ENCODE peak calls at places on chromosomes 13 and 19, in seven cellular contexts. N is NCI-H748 treated with DMSO at 0.1 percent for 48 hours; Z is left ventricle myocardium inferior; P is Jurkat, Clone E6-1; U is T follicular helper cell; O is HS-5; E is HCEC 1CT. T is an unnamed sample.

GRCh38 chr19:49064029-49064629 is 489 bp downstream of the NTF4 start:
- DNase-seq in O (no peak), N (no peak), E (no peak), P (no peak), Z (no peak), U (no peak), T (no peak)

GRCh38 chr13:74061939-74062595 is 72.1 kb downstream of the KLF12 start:
- DNase-seq in P (peak), O (no peak), E (peak), N (no peak), Z (no peak), U (no peak), T (no peak)

GRCh38 chr13:79423801-79424642 is 18.0 kb upstream of the RBM26 start:
- DNase-seq in N (peak), E (peak), O (no peak), P (peak), U (no peak), Z (no peak), T (no peak)

GRCh38 chr13:113405481-113406300 is 41.8 kb upstream of the GRTP1 start:
- DNase-seq in U (no peak), P (no peak), Z (no peak), N (no peak), E (no peak), O (no peak), T (no peak)

GRCh38 chr13:36872621-36873020 is 47.4 kb downstream of the SMAD9 start:
- DNase-seq in Z (no peak), E (no peak), U (no peak), N (no peak), P (no peak), O (no peak), T (no peak)

GRCh38 chr13:75170321-75170720 is 311.6 kb downstream of the TBC1D4 start:
- DNase-seq in O (no peak), P (no peak), E (no peak), U (no peak), Z (no peak), N (no peak), T (no peak)

GRCh38 chr19:35736913-35737886 is 5.1 kb downstream of the IGFLR1 start:
- DNase-seq in U (no peak), N (no peak), E (no peak), Z (no peak), O (no peak), P (no peak), T (no peak)

GRCh38 chr19:51546650-51547396 is 15.4 kb upstream of the SIGLEC6 start:
- DNase-seq in U (no peak), N (no peak), O (no peak), E (no peak), Z (no peak), P (peak), T (no peak)

GRCh38 chr13:31913459-31913858 is 118.1 kb upstream of the FRY start:
- DNase-seq in P (no peak), O (no peak), Z (no peak), E (peak), N (no peak), U (no peak), T (no peak)

GRCh38 chr13:41186481-41186880 is 7.9 kb downstream of the KBTBD7 start:
- DNase-seq in N (no peak), E (no peak), U (no peak), P (no peak), Z (no peak), O (no peak), T (no peak)

GRCh38 chr13:112065521-112065866 is 1.5 kb upstream of the SOX1 start:
- DNase-seq in Z (no peak), U (no peak), P (peak), E (no peak), N (peak), O (no peak), T (no peak)

GRCh38 chr19:8311461-8312260 is 3.5 kb upstream of the CD320 start:
- DNase-seq in Z (peak), E (no peak), O (no peak), N (no peak), U (no peak), P (no peak), T (no peak)

GRCh38 chr19:10009269-10009665 is 1.0 kb downstream of the COL5A3 start:
- DNase-seq in Z (peak), N (no peak), U (peak), P (no peak), O (no peak), E (peak), T (peak)

GRCh38 chr13:30997697-30998547 is 65.5 kb downstream of the TEX26 start:
- DNase-seq in N (peak), U (no peak), O (no peak), Z (peak), P (no peak), E (no peak), T (no peak)

GRCh38 chr19:3062165-3063105 is at the start of gene TLE5:
- DNase-seq in O (no peak), N (peak), P (peak), U (peak), E (peak), Z (peak), T (peak)

GRCh38 chr13:112124100-112124499 is 57.2 kb downstream of the SOX1 start:
- DNase-seq in P (no peak), O (no peak), Z (no peak), E (no peak), N (peak), U (no peak), T (no peak)

GRCh38 chr13:82165396-82166174 is 1716.7 kb downstream of the SLITRK1 start:
- DNase-seq in U (no peak), P (no peak), E (no peak), N (no peak), O (no peak), Z (no peak), T (no peak)

GRCh38 chr13:29509999-29510586 is 85.4 kb downstream of the SLC7A1 start:
- DNase-seq in O (no peak), E (no peak), U (no peak), N (no peak), Z (no peak), P (no peak), T (no peak)

GRCh38 chr13:49821216-49821820 is 28.8 kb upstream of the KPNA3 start:
- DNase-seq in N (no peak), Z (no peak), P (peak), E (no peak), U (no peak), O (no peak), T (no peak)

GRCh38 chr13:32745509-32745908 is 159.3 kb downstream of the PDS5B start:
- DNase-seq in U (no peak), O (no peak), E (no peak), P (no peak), N (no peak), Z (no peak), T (no peak)

GRCh38 chr19:10533656-10534386 is 9.9 kb upstream of the ATG4D start:
- DNase-seq in O (no peak), P (no peak), E (peak), U (no peak), N (no peak), Z (no peak), T (no peak)

GRCh38 chr13:30898070-30898469 is 8.0 kb upstream of the MEDAG start:
- DNase-seq in U (no peak), Z (no peak), O (no peak), P (no peak), E (no peak), N (no peak), T (no peak)

GRCh38 chr19:13110099-13110610 is 6.4 kb downstream of the TRMT1 start:
- DNase-seq in Z (no peak), P (no peak), N (no peak), O (no peak), U (no peak), E (no peak), T (no peak)

GRCh38 chr13:46361535-46361934 is 25.5 kb downstream of the RUBCNL start:
- DNase-seq in N (no peak), Z (no peak), O (no peak), U (no peak), P (no peak), E (peak), T (no peak)

GRCh38 chr19:54245936-54246335 is 3.3 kb upstream of the LILRA6 start:
- DNase-seq in U (no peak), P (no peak), E (no peak), N (no peak), O (no peak), Z (no peak), T (no peak)

GRCh38 chr19:36379510-36379819 is 464 bp upstream of the ZFP14 start:
- DNase-seq in E (no peak), N (no peak), U (no peak), P (no peak), O (no peak), Z (no peak), T (no peak)

GRCh38 chr13:97348569-97349100 is 85.3 kb upstream of the RAP2A start:
- DNase-seq in O (no peak), Z (no peak), P (no peak), E (no peak), N (peak), U (no peak), T (no peak)

GRCh38 chr19:46766569-46767317 is 20.5 kb upstream of the STRN4 start:
- DNase-seq in U (peak), Z (peak), O (no peak), P (peak), N (peak), E (no peak), T (no peak)

GRCh38 chr19:46890423-46891170 is 29.8 kb downstream of the ARHGAP35 start:
- DNase-seq in N (no peak), Z (no peak), O (peak), U (no peak), P (no peak), E (peak), T (no peak)

GRCh38 chr19:43371909-43372308 is 18.4 kb downstream of the CD177 start:
- DNase-seq in O (no peak), P (no peak), U (no peak), Z (no peak), E (no peak), N (no peak), T (no peak)

GRCh38 chr13:77696863-77697207 is 652 bp upstream of the SLAIN1 start:
- DNase-seq in N (no peak), U (no peak), O (no peak), Z (no peak), E (no peak), P (no peak), T (no peak)

GRCh38 chr13:35808846-35809245 is 322.3 kb downstream of the DCLK1 start:
- DNase-seq in O (no peak), U (no peak), P (no peak), Z (no peak), E (no peak), N (no peak), T (no peak)

GRCh38 chr13:110377178-110378175 is 70.4 kb downstream of the COL4A2 start:
- DNase-seq in Z (no peak), N (no peak), U (no peak), E (no peak), O (no peak), P (no peak), T (no peak)

GRCh38 chr19:45508931-45509691 is 1.8 kb downstream of the VASP start:
- DNase-seq in P (no peak), U (no peak), Z (peak), N (peak), E (peak), O (no peak), T (no peak)